ENCODE peak calls at places on chromosomes 12 and 14, in nine cellular contexts. One of them, this sample, is unnamed.

GRCh38 chr14:65098586-65098985 is 3.7 kb downstream of the MAX start:
- DNase-seq in tibial artery: no peak
- DNase-seq in neural progenitor cell: no peak
- DNase-seq in epithelial cell of proximal tubule: no peak
- DNase-seq in breast epithelium: no peak
- DNase-seq in fibroblast of lung: peak
- DNase-seq in A549: no peak
- DNase-seq in cardiac muscle cell: peak
- DNase-seq in K562: no peak
- DNase-seq in this sample: peak

GRCh38 chr12:105995986-105996385 is 142.8 kb downstream of the NUAK1 start:
- DNase-seq in cardiac muscle cell: no peak
- DNase-seq in A549: no peak
- DNase-seq in epithelial cell of proximal tubule: no peak
- DNase-seq in fibroblast of lung: no peak
- DNase-seq in K562: no peak
- DNase-seq in breast epithelium: no peak
- DNase-seq in neural progenitor cell: no peak
- DNase-seq in tibial artery: no peak
- DNase-seq in this sample: peak

GRCh38 chr14:100074431-100075100 is 9.3 kb downstream of the EVL start:
- DNase-seq in breast epithelium: no peak
- DNase-seq in tibial artery: no peak
- DNase-seq in fibroblast of lung: no peak
- DNase-seq in epithelial cell of proximal tubule: no peak
- DNase-seq in neural progenitor cell: no peak
- DNase-seq in A549: no peak
- DNase-seq in cardiac muscle cell: no peak
- DNase-seq in K562: no peak
- DNase-seq in this sample: no peak

GRCh38 chr12:44616385-44616784 is 259.7 kb downstream of the NELL2 start:
- DNase-seq in neural progenitor cell: no peak
- DNase-seq in epithelial cell of proximal tubule: no peak
- DNase-seq in tibial artery: no peak
- DNase-seq in fibroblast of lung: peak
- DNase-seq in K562: no peak
- DNase-seq in A549: no peak
- DNase-seq in cardiac muscle cell: no peak
- DNase-seq in breast epithelium: no peak
- DNase-seq in this sample: peak

GRCh38 chr12:122080149-122081107 is 1.9 kb downstream of the MLXIP start:
- DNase-seq in tibial artery: peak
- DNase-seq in breast epithelium: no peak
- DNase-seq in cardiac muscle cell: peak
- DNase-seq in fibroblast of lung: peak
- DNase-seq in A549: peak
- DNase-seq in epithelial cell of proximal tubule: peak
- DNase-seq in K562: no peak
- DNase-seq in neural progenitor cell: peak
- DNase-seq in this sample: peak

GRCh38 chr12:128852026-128852725 is 1.1 kb upstream of the GLT1D1 start:
- DNase-seq in A549: no peak
- DNase-seq in cardiac muscle cell: no peak
- DNase-seq in breast epithelium: no peak
- DNase-seq in tibial artery: peak
- DNase-seq in K562: no peak
- DNase-seq in neural progenitor cell: no peak
- DNase-seq in fibroblast of lung: no peak
- DNase-seq in epithelial cell of proximal tubule: no peak
- DNase-seq in this sample: no peak

GRCh38 chr12:119989619-119990381 is 764 bp downstream of the BICDL1 start:
- DNase-seq in cardiac muscle cell: peak
- DNase-seq in A549: peak
- DNase-seq in K562: peak
- DNase-seq in breast epithelium: peak
- DNase-seq in epithelial cell of proximal tubule: no peak
- DNase-seq in tibial artery: peak
- DNase-seq in neural progenitor cell: peak
- DNase-seq in fibroblast of lung: peak
- DNase-seq in this sample: peak

GRCh38 chr14:55589171-55589570 is 9.2 kb downstream of the KTN1 start:
- DNase-seq in tibial artery: peak
- DNase-seq in epithelial cell of proximal tubule: no peak
- DNase-seq in fibroblast of lung: no peak
- DNase-seq in breast epithelium: no peak
- DNase-seq in neural progenitor cell: no peak
- DNase-seq in K562: no peak
- DNase-seq in cardiac muscle cell: no peak
- DNase-seq in A549: no peak
- DNase-seq in this sample: no peak

GRCh38 chr14:85824526-85824925 is 294.6 kb downstream of the FLRT2 start:
- DNase-seq in epithelial cell of proximal tubule: no peak
- DNase-seq in breast epithelium: no peak
- DNase-seq in tibial artery: no peak
- DNase-seq in neural progenitor cell: peak
- DNase-seq in A549: no peak
- DNase-seq in K562: no peak
- DNase-seq in cardiac muscle cell: no peak
- DNase-seq in fibroblast of lung: no peak
- DNase-seq in this sample: no peak

GRCh38 chr14:50666772-50667490 is 1.2 kb downstream of the SAV1 start:
- DNase-seq in K562: no peak
- DNase-seq in breast epithelium: peak
- DNase-seq in cardiac muscle cell: peak
- DNase-seq in fibroblast of lung: peak
- DNase-seq in neural progenitor cell: peak
- DNase-seq in A549: peak
- DNase-seq in epithelial cell of proximal tubule: no peak
- DNase-seq in tibial artery: peak
- DNase-seq in this sample: peak

DNA sequence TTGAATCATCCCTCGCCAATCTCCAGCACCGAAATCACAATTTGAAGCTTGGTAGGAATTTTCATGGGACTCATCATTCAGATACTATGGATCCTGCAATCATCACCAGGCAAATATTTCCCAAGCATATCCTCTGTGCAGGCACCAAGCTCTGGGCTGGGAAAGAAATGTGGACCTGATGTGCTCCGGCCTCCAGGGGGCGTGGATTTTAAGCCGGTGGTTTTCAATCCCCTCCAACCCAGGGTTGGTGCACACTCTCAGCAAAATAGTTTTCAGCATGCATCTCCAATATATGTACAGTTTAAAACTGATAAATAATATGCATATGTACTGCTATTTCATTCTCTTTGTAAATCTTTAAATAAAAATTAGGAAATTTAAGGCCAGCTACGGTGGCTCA is 98.9 kb downstream of the RBM19 start:
- DNase-seq in fibroblast of lung: no peak
- DNase-seq in tibial artery: no peak
- DNase-seq in epithelial cell of proximal tubule: no peak
- DNase-seq in cardiac muscle cell: peak
- DNase-seq in neural progenitor cell: peak
- DNase-seq in A549: peak
- DNase-seq in breast epithelium: no peak
- DNase-seq in K562: peak
- DNase-seq in this sample: no peak
- TF ChIP-seq CTCF in fibroblast of lung: peak
- TF ChIP-seq CTCF in tibial artery: no peak
- TF ChIP-seq CTCF in epithelial cell of proximal tubule: peak
- TF ChIP-seq CTCF in cardiac muscle cell: peak
- TF ChIP-seq CTCF in neural progenitor cell: peak
- TF ChIP-seq CTCF in A549: peak
- TF ChIP-seq CTCF in breast epithelium: no peak
- TF ChIP-seq CTCF in K562: peak
- TF ChIP-seq CTCF in this sample: peak

DNA sequence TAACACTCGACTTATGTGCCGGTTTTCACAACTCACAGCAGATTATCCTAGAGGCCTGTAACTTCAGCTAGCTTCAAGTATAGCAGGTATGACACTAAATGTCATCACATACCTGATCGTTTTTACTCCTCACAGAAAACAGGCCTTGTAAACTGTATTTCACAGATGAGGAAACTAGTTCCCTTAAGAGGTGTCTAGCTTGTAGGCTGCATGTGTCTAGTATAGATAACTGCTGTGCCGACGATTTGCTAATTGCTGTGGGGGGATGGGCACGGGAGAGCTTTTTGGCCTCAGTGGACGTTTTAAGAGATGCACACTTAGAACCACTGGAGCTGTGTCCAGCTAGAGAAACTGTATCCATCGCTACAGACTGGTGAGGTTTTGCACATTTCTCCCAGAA is 78.8 kb downstream of the PAPOLA start:
- DNase-seq in breast epithelium: no peak
- DNase-seq in K562: peak
- DNase-seq in neural progenitor cell: no peak
- DNase-seq in cardiac muscle cell: no peak
- DNase-seq in epithelial cell of proximal tubule: no peak
- DNase-seq in A549: no peak
- DNase-seq in fibroblast of lung: no peak
- DNase-seq in tibial artery: no peak
- DNase-seq in this sample: no peak
- H3K4me3 ChIP-seq in breast epithelium: no peak
- H3K4me3 ChIP-seq in K562: no peak
- H3K4me3 ChIP-seq in neural progenitor cell: no peak
- H3K4me3 ChIP-seq in cardiac muscle cell: no peak
- H3K4me3 ChIP-seq in epithelial cell of proximal tubule: no peak
- H3K4me3 ChIP-seq in A549: no peak
- H3K4me3 ChIP-seq in fibroblast of lung: no peak
- H3K4me3 ChIP-seq in tibial artery: no peak
- H3K4me3 ChIP-seq in this sample: no peak

GRCh38 chr12:2120982-2121758 is 68.4 kb downstream of the CACNA1C start:
- DNase-seq in breast epithelium: no peak
- DNase-seq in neural progenitor cell: no peak
- DNase-seq in K562: no peak
- DNase-seq in fibroblast of lung: no peak
- DNase-seq in cardiac muscle cell: no peak
- DNase-seq in A549: no peak
- DNase-seq in epithelial cell of proximal tubule: no peak
- DNase-seq in tibial artery: peak
- DNase-seq in this sample: no peak
- TF ChIP-seq CTCF in breast epithelium: no peak
- TF ChIP-seq CTCF in neural progenitor cell: no peak
- TF ChIP-seq CTCF in K562: no peak
- TF ChIP-seq CTCF in fibroblast of lung: no peak
- TF ChIP-seq CTCF in cardiac muscle cell: no peak
- TF ChIP-seq CTCF in A549: no peak
- TF ChIP-seq CTCF in epithelial cell of proximal tubule: no peak
- TF ChIP-seq CTCF in tibial artery: no peak
- TF ChIP-seq CTCF in this sample: no peak

GRCh38 chr12:32896438-32897275 is at the start of gene PKP2:
- DNase-seq in neural progenitor cell: peak
- DNase-seq in cardiac muscle cell: peak
- DNase-seq in K562: peak
- DNase-seq in epithelial cell of proximal tubule: no peak
- DNase-seq in breast epithelium: peak
- DNase-seq in tibial artery: no peak
- DNase-seq in fibroblast of lung: no peak
- DNase-seq in A549: peak
- DNase-seq in this sample: peak
- H3K4me3 ChIP-seq in neural progenitor cell: peak
- H3K4me3 ChIP-seq in cardiac muscle cell: peak
- H3K4me3 ChIP-seq in K562: peak
- H3K4me3 ChIP-seq in epithelial cell of proximal tubule: peak
- H3K4me3 ChIP-seq in breast epithelium: peak
- H3K4me3 ChIP-seq in tibial artery: peak
- H3K4me3 ChIP-seq in fibroblast of lung: peak
- H3K4me3 ChIP-seq in A549: peak
- H3K4me3 ChIP-seq in this sample: peak

DNA sequence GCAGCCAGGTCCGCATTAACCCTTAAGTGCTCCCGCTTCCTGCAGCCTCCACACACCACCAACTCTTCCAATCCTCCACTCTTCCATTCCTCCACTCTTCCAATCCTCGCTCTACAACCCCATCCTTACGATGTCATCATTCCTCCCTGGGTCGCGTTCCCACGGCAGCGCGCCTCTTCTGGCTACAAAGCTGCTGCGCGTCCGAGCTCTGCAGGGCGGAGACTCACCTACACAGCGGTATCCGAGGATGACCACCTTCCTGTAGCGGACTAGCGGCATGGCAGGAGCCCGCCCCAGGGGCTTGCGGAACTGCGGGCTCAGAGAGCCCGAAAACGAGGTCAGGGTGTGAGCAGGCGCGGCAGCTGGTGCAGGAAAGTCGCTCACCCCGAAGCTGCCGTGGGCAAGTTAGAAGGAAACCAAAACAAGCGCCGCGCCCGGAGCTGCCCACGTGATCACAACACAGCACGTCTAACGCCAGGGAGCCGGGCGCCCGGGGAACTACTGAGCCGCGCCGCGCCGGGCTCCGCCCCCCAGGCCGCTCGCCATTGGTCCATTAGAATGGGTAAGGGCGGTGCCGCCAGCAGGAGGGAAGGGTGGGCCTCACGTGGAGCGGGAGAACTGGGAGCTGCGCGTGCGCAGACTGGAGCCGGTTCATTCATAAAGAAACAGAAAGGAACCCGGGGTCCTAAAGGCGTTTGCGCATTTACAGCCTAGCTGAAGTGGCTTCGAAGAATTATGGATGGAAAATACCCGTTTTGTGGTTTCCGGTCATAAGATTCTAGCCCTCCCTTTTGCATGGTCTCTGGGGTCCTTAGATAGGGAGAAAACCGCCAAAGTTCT is at the start of gene RHEBL1:
- DNase-seq in tibial artery: peak
- DNase-seq in fibroblast of lung: peak
- DNase-seq in A549: peak
- DNase-seq in neural progenitor cell: peak
- DNase-seq in breast epithelium: peak
- DNase-seq in epithelial cell of proximal tubule: peak
- DNase-seq in K562: peak
- DNase-seq in cardiac muscle cell: peak
- DNase-seq in this sample: peak
- TF ChIP-seq CTCF in tibial artery: no peak
- TF ChIP-seq CTCF in fibroblast of lung: no peak
- TF ChIP-seq CTCF in A549: no peak
- TF ChIP-seq CTCF in neural progenitor cell: peak
- TF ChIP-seq CTCF in breast epithelium: no peak
- TF ChIP-seq CTCF in epithelial cell of proximal tubule: peak
- TF ChIP-seq CTCF in K562: peak
- TF ChIP-seq CTCF in cardiac muscle cell: no peak
- TF ChIP-seq CTCF in this sample: peak

DNA sequence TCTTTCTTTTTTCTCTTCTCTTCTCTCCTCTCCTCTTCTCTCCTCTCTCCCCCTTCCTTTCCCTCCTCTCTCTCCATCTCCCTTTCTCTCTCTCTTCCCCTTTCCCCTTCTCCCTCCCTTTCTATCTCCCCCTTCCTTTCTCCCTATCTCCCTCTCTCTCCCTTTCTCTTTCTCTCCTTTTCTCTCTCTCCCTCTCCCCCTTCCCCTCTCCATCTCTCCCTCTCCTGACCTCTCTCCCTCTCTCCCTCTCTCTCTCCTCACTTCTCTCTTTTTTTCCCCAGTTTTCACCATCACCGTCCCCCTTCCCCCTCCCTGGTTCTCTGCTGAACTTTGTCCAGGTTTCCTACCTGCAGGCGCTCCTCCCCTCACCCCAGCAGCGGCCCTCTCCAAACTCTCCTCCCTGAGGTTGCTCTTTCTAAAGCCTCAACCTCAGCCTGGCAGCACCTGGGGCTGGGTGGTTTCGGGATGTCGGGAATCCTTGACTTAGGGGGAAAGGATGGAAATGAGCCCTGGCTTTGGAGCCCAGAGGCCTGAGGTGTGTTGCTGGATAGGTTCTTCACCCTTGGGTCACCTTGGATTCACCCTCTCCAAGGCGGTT is 14.7 kb upstream of the TBX3 start:
- DNase-seq in epithelial cell of proximal tubule: no peak
- DNase-seq in tibial artery: no peak
- DNase-seq in breast epithelium: no peak
- DNase-seq in cardiac muscle cell: no peak
- DNase-seq in fibroblast of lung: no peak
- DNase-seq in K562: no peak
- DNase-seq in A549: no peak
- DNase-seq in neural progenitor cell: no peak
- DNase-seq in this sample: no peak
- H3K4me3 ChIP-seq in epithelial cell of proximal tubule: no peak
- H3K4me3 ChIP-seq in tibial artery: no peak
- H3K4me3 ChIP-seq in breast epithelium: peak
- H3K4me3 ChIP-seq in cardiac muscle cell: peak
- H3K4me3 ChIP-seq in fibroblast of lung: peak
- H3K4me3 ChIP-seq in K562: no peak
- H3K4me3 ChIP-seq in A549: no peak
- H3K4me3 ChIP-seq in neural progenitor cell: peak
- H3K4me3 ChIP-seq in this sample: no peak